ENCODE peak calls at places on chromosomes 11 and 22, in ten cellular contexts. H, O, W, V, Z, J, N, T, D and M are unnamed samples. For H3K9me3, H3K36me3 and H3K4me1, the result is how much of the 10 kb centered on the place peaks cover.

GRCh38 chr11:65584723-65585171 is 8.9 kb downstream of the EHBP1L1 start:
- DNase-seq in H (no peak), O (no peak), W (no peak), V (no peak), Z (no peak), J (no peak), N (no peak), T (no peak), D (no peak), M (no peak)

GRCh38 chr11:86067230-86068137 is 1.4 kb downstream of the PICALM start:
- DNase-seq in H (no peak), O (peak), W (no peak), V (no peak), Z (no peak), J (peak), N (no peak), T (no peak), D (no peak), M (peak)

GRCh38 chr11:134663506-134664313 is 251.7 kb upstream of the B3GAT1 start:
- DNase-seq in H (no peak), O (no peak), W (no peak), V (no peak), Z (no peak), J (no peak), N (peak), T (peak), D (no peak), M (no peak)

GRCh38 chr22:47564158-47564450 is 801.7 kb downstream of the TBC1D22A start:
- DNase-seq in H (no peak), O (no peak), W (no peak), V (no peak), Z (no peak), J (no peak), N (no peak), T (no peak), D (no peak), M (no peak)

GRCh38 chr11:78420796-78421209 is 3.2 kb upstream of the GAB2 start:
- DNase-seq in H (peak), O (peak), W (peak), V (peak), Z (peak), J (peak), N (peak), T (peak), D (peak), M (peak)

GRCh38 chr11:68328374-68329091 is 16.1 kb downstream of the LRP5 start:
- DNase-seq in H (peak), O (peak), W (no peak), V (no peak), Z (peak), J (no peak), N (no peak), T (no peak), D (no peak), M (peak)

GRCh38 chr11:113529606-113530005 is 54.4 kb upstream of the DRD2 start:
- DNase-seq in H (no peak), O (no peak), W (no peak), V (no peak), Z (no peak), J (no peak), N (no peak), T (peak), D (no peak), M (no peak)

GRCh38 chr11:120208777-120209176 is 2.1 kb upstream of the OAF start:
- DNase-seq in H (peak), O (peak), W (peak), V (peak), Z (peak), J (peak), N (no peak), T (no peak), D (no peak), M (no peak)

GRCh38 chr11:16978021-16978370 is 36.2 kb downstream of the PLEKHA7 start:
- DNase-seq in H (no peak), O (no peak), W (no peak), V (no peak), Z (no peak), J (no peak), N (no peak), T (no peak), D (no peak), M (no peak)

GRCh38 chr22:28154856-28155255 is 235.8 kb upstream of the PITPNB start:
- DNase-seq in H (no peak), O (no peak), W (no peak), V (no peak), Z (no peak), J (peak), N (no peak), T (no peak), D (no peak), M (no peak)

GRCh38 chr11:55054723-55055122 is 207.2 kb upstream of the TRIM48 start:
- DNase-seq in H (no peak), O (no peak), W (no peak), V (no peak), Z (no peak), J (no peak), N (no peak), T (no peak), D (no peak), M (no peak)
- H3K9me3 ChIP-seq in H (half or more), O (under half), W (under half), V (under half), Z (half or more), J (under half), N (under half), T (under half), D (under half), M (under half)

GRCh38 chr22:45769569-45770210 is 98.1 kb downstream of the ATXN10 start:
- DNase-seq in H (no peak), O (no peak), W (no peak), V (no peak), Z (no peak), J (peak), N (no peak), T (no peak), D (no peak), M (no peak)
- H3K36me3 ChIP-seq in H (under half), O (under half), W (under half), V (under half), Z (under half), J (under half), N (under half), T (under half), D (under half), M (under half)

DNA sequence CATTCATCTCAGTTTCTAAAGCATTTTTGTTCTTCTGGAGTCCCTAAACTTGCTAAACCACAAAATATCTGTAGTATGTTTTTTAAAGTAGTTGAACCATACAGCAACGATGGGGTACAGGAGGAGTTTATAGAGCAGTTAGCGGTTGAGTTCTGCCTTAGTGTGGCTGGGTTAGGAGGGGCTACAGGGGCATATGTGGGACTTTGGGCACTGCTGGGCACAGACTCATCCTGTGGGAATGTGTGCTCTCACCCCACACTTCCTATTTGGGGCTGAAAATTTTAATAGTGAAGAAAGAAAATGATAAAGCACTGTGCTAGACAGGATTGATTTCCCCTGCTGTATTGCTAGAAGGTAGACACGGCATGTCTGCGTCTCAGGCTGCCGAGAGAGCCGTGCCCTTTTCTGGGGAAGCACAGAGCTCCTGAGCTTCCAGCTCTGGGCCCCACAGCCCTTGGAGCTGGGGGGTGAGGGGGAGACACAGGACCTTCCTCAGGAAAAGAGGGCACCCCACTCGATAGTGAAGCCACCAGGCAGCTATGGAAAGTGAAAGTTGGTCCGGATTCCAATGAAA is 81.3 kb upstream of the PPARA start:
- DNase-seq in H (peak), O (peak), W (peak), V (peak), Z (peak), J (peak), N (peak), T (no peak), D (peak), M (peak)
- H3K4me1 ChIP-seq in H (under half), O (under half), W (half or more), V (under half), Z (under half), J (under half), N (under half), T (under half), D (under half), M (under half)

GRCh38 chr11:15071556-15072255 is 1.7 kb upstream of the CALCB start:
- DNase-seq in H (no peak), O (no peak), W (no peak), V (no peak), Z (no peak), J (no peak), N (no peak), T (no peak), D (peak), M (no peak)
- H3K9me3 ChIP-seq in H (under half), O (under half), W (under half), V (under half), Z (under half), J (under half), N (under half), T (under half), D (under half), M (under half)

GRCh38 chr11:19962053-19962794 is 198.1 kb downstream of the DBX1 start:
- DNase-seq in H (no peak), O (no peak), W (no peak), V (no peak), Z (no peak), J (no peak), N (no peak), T (no peak), D (no peak), M (no peak)

GRCh38 chr11:19962795-19963163 is 197.5 kb downstream of the DBX1 start:
- DNase-seq in H (no peak), O (peak), W (peak), V (no peak), Z (no peak), J (peak), N (no peak), T (no peak), D (no peak), M (no peak)

GRCh38 chr11:19959697-19960096 is 200.6 kb downstream of the DBX1 start:
- DNase-seq in H (no peak), O (peak), W (peak), V (no peak), Z (no peak), J (no peak), N (no peak), T (no peak), D (no peak), M (no peak)

GRCh38 chr11:19959210-19959609 is 201.1 kb downstream of the DBX1 start:
- DNase-seq in H (no peak), O (no peak), W (no peak), V (no peak), Z (no peak), J (no peak), N (no peak), T (no peak), D (no peak), M (no peak)

DNA sequence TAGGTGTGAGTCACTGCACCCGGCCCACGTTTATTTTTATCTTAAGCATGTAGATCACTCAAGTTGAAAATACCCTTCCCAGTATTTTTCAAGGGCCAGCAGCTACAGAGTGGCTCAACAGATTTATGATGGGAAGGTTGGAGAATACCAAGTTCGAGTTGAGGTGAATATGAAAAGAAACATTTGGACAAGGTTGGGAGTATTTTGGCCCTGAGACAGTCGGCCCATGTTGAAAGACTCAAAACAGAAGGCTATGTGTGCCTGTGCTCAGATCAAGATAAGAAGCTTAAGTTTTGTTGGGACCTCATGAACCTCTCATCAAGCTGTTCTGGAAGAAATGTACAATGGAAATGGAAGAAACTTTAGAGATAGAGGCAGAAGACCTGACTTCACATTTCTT is 199.1 kb downstream of the DBX1 start:
- DNase-seq in H (no peak), O (no peak), W (no peak), V (no peak), Z (no peak), J (no peak), N (no peak), T (no peak), D (no peak), M (no peak)
- H3K36me3 ChIP-seq in H (under half), O (under half), W (under half), V (under half), Z (under half), J (under half), N (under half), T (under half), D (under half), M (under half)

DNA sequence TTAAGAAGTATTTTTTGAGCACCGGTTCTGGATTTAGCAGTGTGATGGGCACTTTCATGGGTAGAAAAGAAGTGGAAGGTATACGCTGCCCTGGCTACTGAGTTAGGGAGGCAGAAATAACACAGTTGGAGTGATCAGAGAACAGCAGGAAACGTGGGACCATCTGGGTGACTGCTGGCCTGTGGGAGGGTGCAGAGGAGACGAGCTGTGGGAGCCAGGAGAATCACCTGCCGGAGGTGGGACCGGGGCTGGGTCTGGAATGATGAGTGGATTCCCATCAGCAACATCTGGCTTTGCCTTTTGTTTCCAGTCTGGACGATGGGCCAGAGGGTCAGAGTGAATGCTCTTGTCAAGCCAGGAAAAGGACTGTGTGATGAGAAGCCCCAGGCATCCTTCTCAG is 66.5 kb downstream of the BARX2 start:
- DNase-seq in H (no peak), O (no peak), W (no peak), V (no peak), Z (no peak), J (no peak), N (no peak), T (no peak), D (no peak), M (no peak)
- H3K4me1 ChIP-seq in H (under half), O (under half), W (under half), V (under half), Z (under half), J (under half), N (under half), T (under half), D (under half), M (under half)

GRCh38 chr22:49148895-49149418 is 678.7 kb downstream of the BRD1 start:
- DNase-seq in H (no peak), O (no peak), W (no peak), V (no peak), Z (no peak), J (no peak), N (no peak), T (no peak), D (no peak), M (no peak)

GRCh38 chr22:49149721-49150608 is 677.7 kb downstream of the BRD1 start:
- DNase-seq in H (no peak), O (no peak), W (no peak), V (no peak), Z (no peak), J (no peak), N (no peak), T (no peak), D (no peak), M (no peak)

GRCh38 chr22:49147617-49148175 is 680.0 kb downstream of the BRD1 start:
- DNase-seq in H (no peak), O (no peak), W (no peak), V (no peak), Z (no peak), J (no peak), N (no peak), T (no peak), D (no peak), M (no peak)

GRCh38 chr22:49146511-49146910 is 681.2 kb downstream of the BRD1 start:
- DNase-seq in H (no peak), O (no peak), W (no peak), V (no peak), Z (no peak), J (no peak), N (no peak), T (no peak), D (no peak), M (no peak)

GRCh38 chr22:49147171-49147570 is 680.5 kb downstream of the BRD1 start:
- DNase-seq in H (no peak), O (no peak), W (no peak), V (no peak), Z (no peak), J (no peak), N (no peak), T (no peak), D (no peak), M (no peak)
- H3K9me3 ChIP-seq in H (under half), O (under half), W (under half), V (under half), Z (under half), J (under half), N (under half), T (under half), D (under half), M (under half)

DNA sequence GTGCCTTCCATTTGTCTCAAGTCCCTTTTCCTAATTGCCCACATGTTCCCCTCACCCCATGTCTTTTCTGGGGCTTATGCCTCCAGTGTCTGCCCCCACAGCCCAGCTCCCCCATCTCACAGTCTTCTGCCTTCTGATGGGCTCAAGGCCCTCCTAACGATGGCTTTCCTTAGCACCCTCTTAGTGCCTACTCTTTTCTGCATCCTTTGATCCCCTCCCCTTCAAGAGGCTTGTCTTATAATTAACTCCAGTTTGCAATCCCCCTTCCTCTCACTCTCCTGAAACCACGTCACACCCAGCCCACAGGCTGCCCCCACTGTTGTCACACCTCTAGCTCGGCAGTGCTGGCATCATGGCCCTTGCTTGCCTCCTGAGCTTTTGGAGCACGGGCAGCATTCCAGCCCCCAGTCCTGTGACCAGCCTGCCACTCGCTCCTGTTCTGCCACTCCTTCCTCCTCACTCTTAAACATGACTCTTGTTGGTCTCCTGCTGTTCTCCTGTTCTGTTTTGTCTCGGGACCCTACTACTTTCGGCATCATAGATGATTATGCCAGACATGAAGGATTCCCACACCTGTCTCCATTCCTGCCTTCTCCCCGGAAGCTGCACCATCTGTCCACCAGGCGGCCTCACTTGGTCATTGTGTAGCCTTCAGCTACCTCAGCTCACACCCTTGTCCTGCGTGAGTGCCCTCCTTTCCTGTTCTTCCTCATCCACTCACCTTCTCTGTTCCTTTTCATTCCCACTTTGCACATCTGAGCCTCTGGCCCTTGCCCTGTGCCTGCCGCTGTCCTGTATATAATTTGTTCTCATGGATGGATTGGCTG is 26.1 kb downstream of the UBE2L3 start:
- DNase-seq in H (no peak), O (no peak), W (no peak), V (no peak), Z (no peak), J (peak), N (no peak), T (no peak), D (no peak), M (peak)
- H3K36me3 ChIP-seq in H (under half), O (under half), W (under half), V (under half), Z (half or more), J (under half), N (under half), T (under half), D (under half), M (half or more)